ENCODE peak calls at places on chromosomes 5 and 9, in five cellular contexts. M is mesenchymal stem cell, F is neuronal stem cell, B is mesendoderm, R is H1. Y is an unnamed sample.

GRCh38 chr5:116563909-116564308 is 10.7 kb downstream of the SEMA6A start:
- DNase-seq in F (no peak), M (no peak), R (no peak), B (no peak), Y (no peak)

GRCh38 chr5:132471944-132472343 is 18.6 kb downstream of the IRF1 start:
- DNase-seq in M (peak; percentile 21), F (no peak), R (no peak), B (no peak), Y (no peak)

GRCh38 chr5:34708777-34709176 is 52.6 kb downstream of the RAI14 start:
- DNase-seq in M (no peak), R (no peak), F (no peak), B (no peak), Y (no peak)

GRCh38 chr5:141186897-141187512 is at the start of gene PCDHB9:
- DNase-seq in M (peak; percentile 32), B (peak; percentile 73), F (no peak), R (peak; percentile 80), Y (peak; percentile 8)

GRCh38 chr9:5773324-5773999 is 59.5 kb downstream of the ERMP1 start:
- DNase-seq in M (no peak), F (no peak), R (no peak), B (peak; percentile 20), Y (no peak)

GRCh38 chr5:7878381-7878873 is 9.5 kb downstream of the MTRR start:
- DNase-seq in B (no peak), M (no peak), F (no peak), R (no peak), Y (peak; percentile 76)

GRCh38 chr5:174159327-174160247 is 114.1 kb downstream of the NSG2 start:
- DNase-seq in M (no peak), R (no peak), B (peak; percentile 88), F (no peak), Y (no peak)

GRCh38 chr9:33510264-33511183 is 13.5 kb upstream of the ANKRD18B start:
- DNase-seq in R (peak; percentile 71), F (no peak), M (peak; percentile 84), B (peak; percentile 76), Y (peak; percentile 62)

GRCh38 chr9:85941966-85942912 is 1.3 kb downstream of the NAA35 start:
- DNase-seq in B (no peak), M (peak; percentile 11), F (no peak), R (no peak), Y (no peak)

GRCh38 chr5:55172051-55172899 is 702 bp downstream of the CDC20B start:
- DNase-seq in B (peak; percentile 90), R (no peak), M (peak; percentile 86), F (peak; percentile 75), Y (peak; percentile 78)

GRCh38 chr5:58127132-58127485 is 332.8 kb downstream of the PLK2 start:
- DNase-seq in B (no peak), F (no peak), R (no peak), M (no peak), Y (no peak)

GRCh38 chr5:88967633-88968585 is 84.9 kb upstream of the MEF2C start:
- DNase-seq in M (no peak), B (no peak), F (no peak), R (no peak), Y (no peak)

GRCh38 chr5:51389582-51390463 is 6.6 kb downstream of the ISL1 start:
- DNase-seq in R (no peak), M (peak; percentile 83), F (no peak), B (peak; percentile 80), Y (no peak)

GRCh38 chr5:179151521-179152118 is 91.4 kb downstream of the ZNF354C start:
- DNase-seq in R (no peak), M (no peak), B (no peak), F (no peak), Y (no peak)

GRCh38 chr5:107337281-107337680 is 333.5 kb downstream of the EFNA5 start:
- DNase-seq in F (no peak), M (peak; percentile 31), B (no peak), R (no peak), Y (no peak)

GRCh38 chr5:137635521-137635921 is 100.4 kb downstream of the KLHL3 start:
- DNase-seq in F (no peak), R (no peak), M (no peak), B (peak; percentile 10), Y (peak; percentile 4)

GRCh38 chr9:34575775-34576592 is 13.5 kb downstream of the CNTFR start:
- DNase-seq in B (no peak), F (no peak), R (no peak), M (no peak), Y (no peak)

GRCh38 chr5:13505326-13505725 is 439.2 kb downstream of the DNAH5 start:
- DNase-seq in M (no peak), F (no peak), R (no peak), B (peak; percentile 80), Y (no peak)

GRCh38 chr5:74679968-74680367 is 5.1 kb upstream of the HEXB start:
- DNase-seq in M (peak; percentile 13), F (no peak), B (no peak), R (no peak), Y (peak; percentile 70)

GRCh38 chr5:74682636-74683035 is 2.4 kb upstream of the HEXB start:
- DNase-seq in F (no peak), R (no peak), M (no peak), B (no peak), Y (no peak)

GRCh38 chr5:74686962-74687751 is 2.1 kb downstream of the HEXB start:
- DNase-seq in R (no peak), F (no peak), M (peak; percentile 34), B (no peak), Y (peak; percentile 67)

GRCh38 chr5:74685979-74686631 is 1.1 kb downstream of the HEXB start:
- DNase-seq in M (peak; percentile 22), B (peak; percentile 14), R (no peak), F (no peak), Y (peak; percentile 68)

DNA sequence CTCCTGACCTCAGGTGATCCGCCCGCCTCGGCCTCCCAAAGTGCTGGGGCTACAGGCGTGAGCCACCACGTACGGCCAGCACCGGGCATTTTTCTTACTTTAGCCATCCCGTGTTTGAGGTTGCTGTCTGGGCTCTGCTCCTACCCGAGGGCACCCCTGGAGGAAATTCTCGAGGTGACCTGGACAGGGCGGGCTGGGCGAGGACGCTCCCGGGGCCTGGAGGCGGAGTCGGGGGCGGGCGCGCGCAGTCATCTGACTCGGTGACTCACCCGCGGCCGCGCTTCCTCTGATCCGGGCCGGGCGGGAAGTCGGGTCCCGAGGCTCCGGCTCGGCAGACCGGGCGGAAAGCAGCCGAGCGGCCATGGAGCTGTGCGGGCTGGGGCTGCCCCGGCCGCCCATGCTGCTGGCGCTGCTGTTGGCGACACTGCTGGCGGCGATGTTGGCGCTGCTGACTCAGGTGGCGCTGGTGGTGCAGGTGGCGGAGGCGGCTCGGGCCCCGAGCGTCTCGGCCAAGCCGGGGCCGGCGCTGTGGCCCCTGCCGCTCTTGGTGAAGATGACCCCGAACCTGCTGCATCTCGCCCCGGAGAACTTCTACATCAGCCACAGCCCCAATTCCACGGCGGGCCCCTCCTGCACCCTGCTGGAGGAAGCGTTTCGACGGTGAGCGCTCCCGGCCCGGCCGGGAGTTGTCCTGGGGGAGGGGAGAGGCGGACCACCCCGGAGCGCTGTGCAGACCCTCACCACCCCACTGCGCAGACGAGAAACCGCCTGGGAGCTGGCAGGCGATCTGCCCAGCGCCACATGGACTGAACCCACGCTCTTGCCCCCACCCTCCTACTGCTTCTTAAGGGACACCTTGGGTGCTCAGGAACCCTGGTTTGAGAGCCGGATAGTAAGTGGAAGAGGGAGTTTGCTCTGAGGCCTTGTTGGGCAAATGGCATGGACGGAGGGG is at the start of gene HEXB:
- DNase-seq in B (peak; percentile 95), F (peak; percentile 68), R (peak; percentile 93), M (peak; percentile 85), Y (peak; percentile 76)
- H2BK5ac ChIP-seq in B (no peak within 1 kb of the TSS), F (peak within 1 kb of the TSS; percentile 46), R (peak within 1 kb of the TSS; percentile 80), M (peak within 1 kb of the TSS; percentile 89), Y (peak within 1 kb of the TSS; percentile 65)

GRCh38 chr9:124278054-124278540 is 20.3 kb downstream of the NEK6 start:
- DNase-seq in B (peak; percentile 82), F (no peak), M (peak; percentile 59), R (no peak), Y (no peak)
- H2BK120ac ChIP-seq in B (no peak overlapping the region), F (no peak overlapping the region), M (no peak overlapping the region), R (no peak overlapping the region), Y (no peak overlapping the region)

GRCh38 chr5:157168286-157168685 is 2.2 kb upstream of the GARIN3 start:
- DNase-seq in F (no peak), M (no peak), B (no peak), R (no peak), Y (no peak)
- H2BK5ac ChIP-seq in F (no peak overlapping the region), M (no peak overlapping the region), B (no peak overlapping the region), R (no peak overlapping the region), Y (no peak overlapping the region)

GRCh38 chr5:166672431-166672830 is 1619.0 kb upstream of the WWC1 start:
- DNase-seq in R (no peak), F (no peak), B (peak; percentile 26), M (no peak), Y (no peak)

GRCh38 chr5:166671818-166672217 is 1619.6 kb upstream of the WWC1 start:
- DNase-seq in R (no peak), M (peak; percentile 27), B (peak; percentile 92), F (no peak), Y (no peak)
- H2BK120ac ChIP-seq in R (no peak overlapping the region), M (no peak overlapping the region), B (peak overlapping the region; percentile 6), F (no peak overlapping the region), Y (no peak overlapping the region)

GRCh38 chr5:96045888-96046287 is 84.2 kb upstream of the ELL2 start:
- DNase-seq in B (no peak), F (no peak), M (no peak), R (no peak), Y (no peak)
- H2BK5ac ChIP-seq in B (no peak overlapping the region), F (no peak overlapping the region), M (no peak overlapping the region), R (no peak overlapping the region), Y (no peak overlapping the region)

GRCh38 chr9:133477461-133477860 is 1.4 kb downstream of the SLC2A6 start:
- DNase-seq in B (no peak), F (no peak), R (no peak), M (no peak), Y (no peak)

GRCh38 chr9:133476531-133476930 is 2.4 kb downstream of the SLC2A6 start:
- DNase-seq in F (no peak), M (peak; percentile 83), B (no peak), R (no peak), Y (peak; percentile 24)

GRCh38 chr9:133476941-133477340 is 2.0 kb downstream of the SLC2A6 start:
- DNase-seq in R (no peak), M (no peak), B (no peak), F (no peak), Y (no peak)

GRCh38 chr9:133478851-133479711 is at the start of gene SLC2A6:
- DNase-seq in R (peak; percentile 94), F (peak; percentile 85), M (peak; percentile 87), B (peak; percentile 93), Y (peak; percentile 63)

DNA sequence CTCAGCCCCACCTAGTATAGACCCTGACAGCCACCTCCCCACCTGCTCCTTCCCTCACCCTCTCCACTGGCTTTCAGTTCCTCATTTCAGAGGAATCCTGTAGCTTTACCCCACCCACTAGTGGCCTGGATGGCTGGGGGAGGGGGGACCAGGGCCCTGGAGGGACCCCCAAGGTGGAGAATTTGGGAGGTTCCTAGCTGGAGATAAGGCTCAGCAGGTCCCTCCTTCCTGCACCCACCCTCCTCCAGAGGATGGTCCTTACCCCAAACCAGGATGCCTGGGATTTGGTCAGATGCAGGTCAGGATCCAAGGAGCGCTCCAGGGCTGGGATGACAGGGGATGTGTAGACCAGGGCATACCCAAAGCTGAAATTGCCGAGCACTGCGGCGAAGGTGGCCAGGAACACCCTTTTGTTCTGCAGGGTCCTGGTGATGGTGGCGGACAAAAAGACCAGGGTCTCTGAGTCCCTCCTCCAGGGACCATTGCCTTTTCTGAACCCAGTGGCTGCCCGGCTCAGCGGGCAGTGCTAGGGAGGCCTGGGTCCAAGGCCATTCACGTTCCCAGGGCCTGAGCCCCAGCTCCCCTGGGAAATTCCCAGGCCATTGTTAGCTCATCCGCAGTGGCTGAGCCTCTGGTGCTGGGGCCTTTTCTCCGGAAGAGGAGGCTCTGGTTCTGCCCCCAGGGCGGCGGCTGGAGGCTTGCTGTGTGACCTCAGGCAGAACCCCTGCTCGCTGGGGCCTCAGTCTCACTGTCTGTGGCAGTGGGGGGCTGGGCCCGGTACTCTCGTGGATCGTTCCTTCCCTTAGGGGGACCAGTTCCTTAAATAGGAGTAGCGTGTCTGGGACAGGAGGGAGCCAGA is 678 bp downstream of the SLC2A6 start:
- DNase-seq in R (no peak), F (peak; percentile 39), B (peak; percentile 73), M (peak; percentile 89), Y (peak; percentile 17)
- H2BK120ac ChIP-seq in R (no peak overlapping the region), F (peak overlapping the region; percentile 47), B (no peak overlapping the region), M (no peak overlapping the region), Y (no peak overlapping the region)

Y was measured in IMR-90.